ENCODE peak calls at places on chromosomes 5 and 9, in ten cellular contexts. One of them, this sample, is unnamed.

GRCh38 chr9:93304574-93305496 is 120.9 kb downstream of the WNK2 start:
- DNase-seq in IMR-90: peak; percentile 41
- DNase-seq in right lobe of liver: peak; percentile 63
- DNase-seq in A549: peak; percentile 60
- DNase-seq in body of pancreas: peak; percentile 73
- DNase-seq in heart left ventricle: peak; percentile 79
- DNase-seq in uterus: peak; percentile 55
- DNase-seq in tibial nerve: peak; percentile 58
- DNase-seq in HCT116: no peak
- DNase-seq in Peyer's patch: peak; percentile 68
- DNase-seq in this sample: peak; percentile 49

GRCh38 chr5:5316333-5316732 is 106.1 kb upstream of the ICE1 start:
- DNase-seq in IMR-90: no peak
- DNase-seq in right lobe of liver: no peak
- DNase-seq in A549: no peak
- DNase-seq in body of pancreas: no peak
- DNase-seq in heart left ventricle: no peak
- DNase-seq in uterus: no peak
- DNase-seq in tibial nerve: no peak
- DNase-seq in HCT116: no peak
- DNase-seq in Peyer's patch: no peak
- DNase-seq in this sample: no peak

GRCh38 chr5:53037141-53037859 is 48.1 kb downstream of the ITGA2 start:
- DNase-seq in IMR-90: peak; percentile 78
- DNase-seq in right lobe of liver: no peak
- DNase-seq in A549: peak; percentile 60
- DNase-seq in body of pancreas: no peak
- DNase-seq in heart left ventricle: no peak
- DNase-seq in uterus: no peak
- DNase-seq in tibial nerve: no peak
- DNase-seq in HCT116: peak; percentile 38
- DNase-seq in Peyer's patch: no peak
- DNase-seq in this sample: no peak

GRCh38 chr9:3528466-3528865 is 2.7 kb upstream of the RFX3 start:
- DNase-seq in IMR-90: no peak
- DNase-seq in right lobe of liver: no peak
- DNase-seq in A549: no peak
- DNase-seq in body of pancreas: no peak
- DNase-seq in heart left ventricle: no peak
- DNase-seq in uterus: no peak
- DNase-seq in tibial nerve: no peak
- DNase-seq in HCT116: no peak
- DNase-seq in Peyer's patch: no peak
- DNase-seq in this sample: no peak

GRCh38 chr9:79694676-79695400 is 123.1 kb downstream of the TLE4 start:
- DNase-seq in IMR-90: peak; percentile 92
- DNase-seq in right lobe of liver: no peak
- DNase-seq in A549: no peak
- DNase-seq in body of pancreas: no peak
- DNase-seq in heart left ventricle: no peak
- DNase-seq in uterus: no peak
- DNase-seq in tibial nerve: no peak
- DNase-seq in HCT116: no peak
- DNase-seq in Peyer's patch: no peak
- DNase-seq in this sample: no peak

GRCh38 chr9:91690540-91691249 is 259.3 kb downstream of the ROR2 start:
- DNase-seq in IMR-90: no peak
- DNase-seq in right lobe of liver: no peak
- DNase-seq in A549: no peak
- DNase-seq in body of pancreas: peak; percentile 20
- DNase-seq in heart left ventricle: no peak
- DNase-seq in uterus: no peak
- DNase-seq in tibial nerve: no peak
- DNase-seq in HCT116: no peak
- DNase-seq in Peyer's patch: no peak
- DNase-seq in this sample: no peak

GRCh38 chr9:134457321-134457923 is 131.2 kb downstream of the RXRA start:
- DNase-seq in IMR-90: no peak
- DNase-seq in right lobe of liver: no peak
- DNase-seq in A549: no peak
- DNase-seq in body of pancreas: no peak
- DNase-seq in heart left ventricle: no peak
- DNase-seq in uterus: no peak
- DNase-seq in tibial nerve: no peak
- DNase-seq in HCT116: no peak
- DNase-seq in Peyer's patch: no peak
- DNase-seq in this sample: no peak

GRCh38 chr5:67160985-67161384 is 35.6 kb downstream of the CD180 start:
- DNase-seq in IMR-90: peak; percentile 57
- DNase-seq in right lobe of liver: no peak
- DNase-seq in A549: peak; percentile 58
- DNase-seq in body of pancreas: no peak
- DNase-seq in heart left ventricle: no peak
- DNase-seq in uterus: no peak
- DNase-seq in tibial nerve: no peak
- DNase-seq in HCT116: no peak
- DNase-seq in Peyer's patch: no peak
- DNase-seq in this sample: no peak

GRCh38 chr5:157544623-157544989 is 31.0 kb downstream of the ADAM19 start:
- DNase-seq in IMR-90: no peak
- DNase-seq in right lobe of liver: no peak
- DNase-seq in A549: no peak
- DNase-seq in body of pancreas: no peak
- DNase-seq in heart left ventricle: no peak
- DNase-seq in uterus: no peak
- DNase-seq in tibial nerve: no peak
- DNase-seq in HCT116: no peak
- DNase-seq in Peyer's patch: no peak
- DNase-seq in this sample: no peak

GRCh38 chr9:120532475-120532874 is 47.5 kb downstream of the CDK5RAP2 start:
- DNase-seq in IMR-90: no peak
- DNase-seq in right lobe of liver: peak; percentile 25
- DNase-seq in A549: peak; percentile 82
- DNase-seq in body of pancreas: no peak
- DNase-seq in heart left ventricle: peak; percentile 32
- DNase-seq in uterus: no peak
- DNase-seq in tibial nerve: peak; percentile 22
- DNase-seq in HCT116: peak; percentile 45
- DNase-seq in Peyer's patch: peak; percentile 72
- DNase-seq in this sample: no peak

GRCh38 chr5:89337-90286 is 2.4 kb upstream of the PLEKHG4B start:
- DNase-seq in IMR-90: no peak
- DNase-seq in right lobe of liver: no peak
- DNase-seq in A549: no peak
- DNase-seq in body of pancreas: no peak
- DNase-seq in heart left ventricle: no peak
- DNase-seq in uterus: no peak
- DNase-seq in tibial nerve: no peak
- DNase-seq in HCT116: no peak
- DNase-seq in Peyer's patch: no peak
- DNase-seq in this sample: no peak

GRCh38 chr5:73301208-73302088 is 128.5 kb downstream of the TMEM174 start:
- DNase-seq in IMR-90: no peak
- DNase-seq in right lobe of liver: no peak
- DNase-seq in A549: no peak
- DNase-seq in body of pancreas: no peak
- DNase-seq in heart left ventricle: no peak
- DNase-seq in uterus: no peak
- DNase-seq in tibial nerve: no peak
- DNase-seq in HCT116: no peak
- DNase-seq in Peyer's patch: no peak
- DNase-seq in this sample: no peak

GRCh38 chr5:63050916-63051315 is 472.3 kb downstream of the LRRC70 start:
- DNase-seq in IMR-90: no peak
- DNase-seq in right lobe of liver: no peak
- DNase-seq in A549: no peak
- DNase-seq in body of pancreas: no peak
- DNase-seq in heart left ventricle: no peak
- DNase-seq in uterus: no peak
- DNase-seq in tibial nerve: no peak
- DNase-seq in HCT116: no peak
- DNase-seq in Peyer's patch: no peak
- DNase-seq in this sample: no peak

GRCh38 chr5:42801516-42802166 is 10.1 kb downstream of the SELENOP start:
- DNase-seq in IMR-90: no peak
- DNase-seq in right lobe of liver: no peak
- DNase-seq in A549: no peak
- DNase-seq in body of pancreas: no peak
- DNase-seq in heart left ventricle: no peak
- DNase-seq in uterus: no peak
- DNase-seq in tibial nerve: no peak
- DNase-seq in HCT116: no peak
- DNase-seq in Peyer's patch: no peak
- DNase-seq in this sample: no peak

GRCh38 chr9:115524467-115525059 is 406.6 kb upstream of the TNC start:
- DNase-seq in IMR-90: peak; percentile 77
- DNase-seq in right lobe of liver: no peak
- DNase-seq in A549: peak; percentile 55
- DNase-seq in body of pancreas: peak; percentile 21
- DNase-seq in heart left ventricle: no peak
- DNase-seq in uterus: peak; percentile 20
- DNase-seq in tibial nerve: peak; percentile 60
- DNase-seq in HCT116: peak; percentile 47
- DNase-seq in Peyer's patch: no peak
- DNase-seq in this sample: no peak

GRCh38 chr5:55850839-55851674 is at the start of gene IL31RA:
- DNase-seq in IMR-90: peak; percentile 92
- DNase-seq in right lobe of liver: no peak
- DNase-seq in A549: peak; percentile 54
- DNase-seq in body of pancreas: no peak
- DNase-seq in heart left ventricle: no peak
- DNase-seq in uterus: no peak
- DNase-seq in tibial nerve: no peak
- DNase-seq in HCT116: peak; percentile 68
- DNase-seq in Peyer's patch: no peak
- DNase-seq in this sample: no peak

GRCh38 chr5:173764321-173765029 is 123.7 kb upstream of the CPEB4 start:
- DNase-seq in IMR-90: peak; percentile 96
- DNase-seq in right lobe of liver: peak; percentile 86
- DNase-seq in A549: peak; percentile 95
- DNase-seq in body of pancreas: peak; percentile 87
- DNase-seq in heart left ventricle: peak; percentile 86
- DNase-seq in uterus: peak; percentile 86
- DNase-seq in tibial nerve: peak; percentile 62
- DNase-seq in HCT116: peak; percentile 94
- DNase-seq in Peyer's patch: peak; percentile 78
- DNase-seq in this sample: peak; percentile 89

GRCh38 chr9:16727452-16728127 is 142.9 kb downstream of the BNC2 start:
- DNase-seq in IMR-90: peak; percentile 39
- DNase-seq in right lobe of liver: no peak
- DNase-seq in A549: no peak
- DNase-seq in body of pancreas: no peak
- DNase-seq in heart left ventricle: no peak
- DNase-seq in uterus: no peak
- DNase-seq in tibial nerve: no peak
- DNase-seq in HCT116: no peak
- DNase-seq in Peyer's patch: no peak
- DNase-seq in this sample: no peak

GRCh38 chr5:149959406-149960236 is 937 bp upstream of the SLC26A2 start:
- DNase-seq in IMR-90: peak; percentile 58
- DNase-seq in right lobe of liver: no peak
- DNase-seq in A549: peak; percentile 92
- DNase-seq in body of pancreas: peak; percentile 18
- DNase-seq in heart left ventricle: no peak
- DNase-seq in uterus: no peak
- DNase-seq in tibial nerve: peak; percentile 20
- DNase-seq in HCT116: peak; percentile 87
- DNase-seq in Peyer's patch: no peak
- DNase-seq in this sample: peak; percentile 38

GRCh38 chr9:83665576-83666200 is 42.1 kb downstream of the UBQLN1 start:
- DNase-seq in IMR-90: no peak
- DNase-seq in right lobe of liver: no peak
- DNase-seq in A549: no peak
- DNase-seq in body of pancreas: no peak
- DNase-seq in heart left ventricle: no peak
- DNase-seq in uterus: no peak
- DNase-seq in tibial nerve: no peak
- DNase-seq in HCT116: no peak
- DNase-seq in Peyer's patch: no peak
- DNase-seq in this sample: no peak

GRCh38 chr5:134937547-134937946 is 30.2 kb upstream of the CATSPER3 start:
- DNase-seq in IMR-90: no peak
- DNase-seq in right lobe of liver: no peak
- DNase-seq in A549: no peak
- DNase-seq in body of pancreas: no peak
- DNase-seq in heart left ventricle: no peak
- DNase-seq in uterus: no peak
- DNase-seq in tibial nerve: no peak
- DNase-seq in HCT116: no peak
- DNase-seq in Peyer's patch: no peak
- DNase-seq in this sample: no peak

GRCh38 chr9:124859803-124860581 is 1.8 kb downstream of the RPL35 start:
- DNase-seq in IMR-90: no peak
- DNase-seq in right lobe of liver: no peak
- DNase-seq in A549: no peak
- DNase-seq in body of pancreas: no peak
- DNase-seq in heart left ventricle: no peak
- DNase-seq in uterus: no peak
- DNase-seq in tibial nerve: no peak
- DNase-seq in HCT116: no peak
- DNase-seq in Peyer's patch: no peak
- DNase-seq in this sample: no peak
- TF ChIP-seq POLR2A in IMR-90: no peak
- TF ChIP-seq POLR2A in right lobe of liver: no peak
- TF ChIP-seq POLR2A in A549: no peak
- TF ChIP-seq POLR2A in body of pancreas: no peak
- TF ChIP-seq POLR2A in heart left ventricle: no peak
- TF ChIP-seq POLR2A in uterus: no peak
- TF ChIP-seq POLR2A in tibial nerve: no peak
- TF ChIP-seq POLR2A in HCT116: no peak
- TF ChIP-seq POLR2A in Peyer's patch: no peak
- TF ChIP-seq POLR2A in this sample: no peak

GRCh38 chr5:57863661-57864060 is 381.1 kb upstream of the ACTBL2 start:
- DNase-seq in IMR-90: peak; percentile 76
- DNase-seq in right lobe of liver: no peak
- DNase-seq in A549: no peak
- DNase-seq in body of pancreas: no peak
- DNase-seq in heart left ventricle: no peak
- DNase-seq in uterus: no peak
- DNase-seq in tibial nerve: no peak
- DNase-seq in HCT116: no peak
- DNase-seq in Peyer's patch: no peak
- DNase-seq in this sample: no peak
- H3K27ac ChIP-seq in IMR-90: no peak overlapping the region
- H3K27ac ChIP-seq in right lobe of liver: no peak overlapping the region
- H3K27ac ChIP-seq in A549: no peak overlapping the region
- H3K27ac ChIP-seq in body of pancreas: no peak overlapping the region
- H3K27ac ChIP-seq in heart left ventricle: no peak overlapping the region
- H3K27ac ChIP-seq in uterus: no peak overlapping the region
- H3K27ac ChIP-seq in tibial nerve: no peak overlapping the region
- H3K27ac ChIP-seq in HCT116: no peak overlapping the region
- H3K27ac ChIP-seq in Peyer's patch: no peak overlapping the region
- H3K27ac ChIP-seq in this sample: no peak overlapping the region

GRCh38 chr9:85940832-85941616 is at the start of gene NAA35:
- DNase-seq in IMR-90: peak; percentile 97
- DNase-seq in right lobe of liver: peak; percentile 98
- DNase-seq in A549: peak; percentile 97
- DNase-seq in body of pancreas: peak; percentile 99
- DNase-seq in heart left ventricle: peak; percentile 98
- DNase-seq in uterus: peak; percentile 99
- DNase-seq in tibial nerve: peak; percentile 98
- DNase-seq in HCT116: peak; percentile 97
- DNase-seq in Peyer's patch: peak; percentile 99
- DNase-seq in this sample: peak; percentile 99
- TF ChIP-seq POLR2A in IMR-90: peak; percentile 59
- TF ChIP-seq POLR2A in right lobe of liver: peak; percentile 63
- TF ChIP-seq POLR2A in A549: peak; percentile 74
- TF ChIP-seq POLR2A in body of pancreas: no peak
- TF ChIP-seq POLR2A in heart left ventricle: peak; percentile 40
- TF ChIP-seq POLR2A in uterus: peak; percentile 63
- TF ChIP-seq POLR2A in tibial nerve: peak; percentile 47
- TF ChIP-seq POLR2A in HCT116: no peak
- TF ChIP-seq POLR2A in Peyer's patch: peak; percentile 6
- TF ChIP-seq POLR2A in this sample: peak; percentile 36

GRCh38 chr5:160268111-160268510 is 38.8 kb downstream of the FABP6 start:
- DNase-seq in IMR-90: no peak
- DNase-seq in right lobe of liver: no peak
- DNase-seq in A549: no peak
- DNase-seq in body of pancreas: no peak
- DNase-seq in heart left ventricle: no peak
- DNase-seq in uterus: no peak
- DNase-seq in tibial nerve: no peak
- DNase-seq in HCT116: no peak
- DNase-seq in Peyer's patch: no peak
- DNase-seq in this sample: no peak
- H3K27ac ChIP-seq in IMR-90: no peak overlapping the region
- H3K27ac ChIP-seq in right lobe of liver: no peak overlapping the region
- H3K27ac ChIP-seq in A549: no peak overlapping the region
- H3K27ac ChIP-seq in body of pancreas: no peak overlapping the region
- H3K27ac ChIP-seq in heart left ventricle: peak overlapping the region; percentile 67
- H3K27ac ChIP-seq in uterus: no peak overlapping the region
- H3K27ac ChIP-seq in tibial nerve: no peak overlapping the region
- H3K27ac ChIP-seq in HCT116: no peak overlapping the region
- H3K27ac ChIP-seq in Peyer's patch: no peak overlapping the region
- H3K27ac ChIP-seq in this sample: no peak overlapping the region

This sample was measured in ovary.